ENCODE peak calls at places on chromosomes 7 and 10, in four cellular contexts. One of them, this sample, is unnamed.
A peak's percentile ranks its signal among the peaks of the same experiment; 100 is the strongest.

GRCh38 chr7:92039900-92040299 is 94.4 kb downstream of the CYP51A1 start:
- DNase-seq in K562: no peak
- DNase-seq in HepG2: no peak
- DNase-seq in GM12878: no peak
- DNase-seq in this sample: no peak

GRCh38 chr10:44339218-44339617 is 45.7 kb downstream of the CXCL12 start:
- DNase-seq in K562: no peak
- DNase-seq in GM12878: no peak
- DNase-seq in HepG2: no peak
- DNase-seq in this sample: no peak

GRCh38 chr7:6015917-6016652 is 7.0 kb downstream of the AIMP2 start:
- DNase-seq in HepG2: no peak
- DNase-seq in K562: no peak
- DNase-seq in GM12878: no peak
- DNase-seq in this sample: no peak

GRCh38 chr10:22986771-22987542 is 59.1 kb downstream of the ARMC3 start:
- DNase-seq in GM12878: peak; percentile 24
- DNase-seq in HepG2: peak; percentile 6
- DNase-seq in K562: no peak
- DNase-seq in this sample: no peak

GRCh38 chr7:85104432-85105205 is 82.2 kb downstream of the SEMA3D start:
- DNase-seq in GM12878: no peak
- DNase-seq in HepG2: no peak
- DNase-seq in K562: no peak
- DNase-seq in this sample: no peak

GRCh38 chr10:12561307-12561706 is 212.0 kb downstream of the CAMK1D start:
- DNase-seq in GM12878: no peak
- DNase-seq in HepG2: no peak
- DNase-seq in K562: no peak
- DNase-seq in this sample: no peak

GRCh38 chr10:71889388-71889987 is 38.4 kb upstream of the PSAP start:
- DNase-seq in K562: no peak
- DNase-seq in GM12878: no peak
- DNase-seq in HepG2: no peak
- DNase-seq in this sample: no peak

GRCh38 chr10:124574456-124575070 is 112.9 kb downstream of the LHPP start:
- DNase-seq in K562: no peak
- DNase-seq in GM12878: no peak
- DNase-seq in HepG2: no peak
- DNase-seq in this sample: no peak

GRCh38 chr7:94395141-94396041 is 696 bp downstream of the COL1A2 start:
- DNase-seq in GM12878: peak; percentile 12
- DNase-seq in HepG2: peak; percentile 63
- DNase-seq in K562: peak; percentile 85
- DNase-seq in this sample: peak; percentile 76

GRCh38 chr10:91838199-91838598 is 40.0 kb downstream of the TNKS2 start:
- DNase-seq in K562: peak; percentile 14
- DNase-seq in GM12878: no peak
- DNase-seq in HepG2: no peak
- DNase-seq in this sample: no peak

GRCh38 chr7:35761882-35762720 is 38.8 kb upstream of the SEPTIN7 start:
- DNase-seq in GM12878: no peak
- DNase-seq in K562: no peak
- DNase-seq in HepG2: no peak
- DNase-seq in this sample: no peak

GRCh38 chr10:45468110-45468509 is 94.1 kb downstream of the ALOX5 start:
- DNase-seq in K562: no peak
- DNase-seq in HepG2: no peak
- DNase-seq in GM12878: no peak
- DNase-seq in this sample: no peak

GRCh38 chr7:52920977-52921376 is 114.5 kb upstream of the POM121L12 start:
- DNase-seq in GM12878: no peak
- DNase-seq in HepG2: no peak
- DNase-seq in K562: no peak
- DNase-seq in this sample: no peak

GRCh38 chr7:50538478-50538877 is 26.7 kb downstream of the DDC start:
- DNase-seq in K562: no peak
- DNase-seq in GM12878: no peak
- DNase-seq in HepG2: no peak
- DNase-seq in this sample: no peak

GRCh38 chr7:114937422-114937821 is 15.5 kb downstream of the MDFIC start:
- DNase-seq in GM12878: no peak
- DNase-seq in K562: no peak
- DNase-seq in HepG2: no peak
- DNase-seq in this sample: peak; percentile 13

GRCh38 chr7:143901360-143901709 is 641 bp downstream of the TCAF1 start:
- DNase-seq in HepG2: peak; percentile 25
- DNase-seq in GM12878: no peak
- DNase-seq in K562: no peak
- DNase-seq in this sample: peak; percentile 12

GRCh38 chr10:69287181-69287580 is 8.9 kb downstream of the HK1 start:
- DNase-seq in K562: no peak
- DNase-seq in HepG2: no peak
- DNase-seq in GM12878: no peak
- DNase-seq in this sample: no peak

GRCh38 chr10:95256268-95256667 is 34.5 kb downstream of the PDLIM1 start:
- DNase-seq in K562: no peak
- DNase-seq in GM12878: no peak
- DNase-seq in HepG2: no peak
- DNase-seq in this sample: no peak

GRCh38 chr7:1081931-1082401 is 5.9 kb upstream of the GPER1 start:
- DNase-seq in GM12878: no peak
- DNase-seq in K562: no peak
- DNase-seq in HepG2: no peak
- DNase-seq in this sample: no peak

GRCh38 chr10:6151087-6151977 is 51.4 kb upstream of the PFKFB3 start:
- DNase-seq in HepG2: peak; percentile 36
- DNase-seq in K562: peak; percentile 68
- DNase-seq in GM12878: peak; percentile 51
- DNase-seq in this sample: peak; percentile 66

GRCh38 chr7:37894671-37895070 is 21.9 kb downstream of the SFRP4 start:
- DNase-seq in K562: no peak
- DNase-seq in GM12878: no peak
- DNase-seq in HepG2: no peak
- DNase-seq in this sample: no peak

GRCh38 chr10:31749981-31750850 is 178.4 kb downstream of the ARHGAP12 start:
- DNase-seq in HepG2: no peak
- DNase-seq in K562: no peak
- DNase-seq in GM12878: no peak
- DNase-seq in this sample: no peak

GRCh38 chr10:96693431-96693830 is 26.9 kb downstream of the PIK3AP1 start:
- DNase-seq in GM12878: no peak
- DNase-seq in K562: no peak
- DNase-seq in HepG2: no peak
- DNase-seq in this sample: no peak

GRCh38 chr10:26725837-26726727 is 28.6 kb downstream of the PDSS1 start:
- DNase-seq in GM12878: no peak
- DNase-seq in HepG2: peak; percentile 27
- DNase-seq in K562: peak; percentile 51
- DNase-seq in this sample: peak; percentile 18

GRCh38 chr10:31268616-31269303 is 50.3 kb upstream of the ZEB1 start:
- DNase-seq in HepG2: no peak
- DNase-seq in GM12878: no peak
- DNase-seq in K562: no peak
- DNase-seq in this sample: no peak

GRCh38 chr7:151110236-151110940 is 24.1 kb downstream of the AGAP3 start:
- DNase-seq in K562: no peak
- DNase-seq in HepG2: no peak
- DNase-seq in GM12878: no peak
- DNase-seq in this sample: no peak

GRCh38 chr10:130686680-130687300 is 550.6 kb downstream of the GLRX3 start:
- DNase-seq in K562: peak; percentile 13
- DNase-seq in GM12878: no peak
- DNase-seq in HepG2: peak; percentile 12
- DNase-seq in this sample: no peak

GRCh38 chr10:69639291-69640195 is 9.5 kb downstream of the FAM241B start:
- DNase-seq in K562: peak; percentile 74
- DNase-seq in GM12878: peak; percentile 11
- DNase-seq in HepG2: peak; percentile 56
- DNase-seq in this sample: peak; percentile 80

GRCh38 chr7:40310213-40310612 is 175.4 kb downstream of the SUGCT start:
- DNase-seq in K562: no peak
- DNase-seq in GM12878: no peak
- DNase-seq in HepG2: no peak
- DNase-seq in this sample: no peak

GRCh38 chr10:28685717-28686116 is 8.4 kb downstream of the BAMBI start:
- DNase-seq in HepG2: no peak
- DNase-seq in GM12878: no peak
- DNase-seq in K562: no peak
- DNase-seq in this sample: no peak

GRCh38 chr7:125391921-125392320 is 462.3 kb upstream of the POT1 start:
- DNase-seq in HepG2: no peak
- DNase-seq in K562: no peak
- DNase-seq in GM12878: no peak
- DNase-seq in this sample: no peak

GRCh38 chr7:118586248-118586647 is 361.7 kb downstream of the ANKRD7 start:
- DNase-seq in HepG2: no peak
- DNase-seq in K562: no peak
- DNase-seq in GM12878: no peak
- DNase-seq in this sample: no peak

GRCh38 chr7:118580743-118581382 is 356.4 kb downstream of the ANKRD7 start:
- DNase-seq in GM12878: no peak
- DNase-seq in K562: peak; percentile 11
- DNase-seq in HepG2: no peak
- DNase-seq in this sample: no peak

DNA sequence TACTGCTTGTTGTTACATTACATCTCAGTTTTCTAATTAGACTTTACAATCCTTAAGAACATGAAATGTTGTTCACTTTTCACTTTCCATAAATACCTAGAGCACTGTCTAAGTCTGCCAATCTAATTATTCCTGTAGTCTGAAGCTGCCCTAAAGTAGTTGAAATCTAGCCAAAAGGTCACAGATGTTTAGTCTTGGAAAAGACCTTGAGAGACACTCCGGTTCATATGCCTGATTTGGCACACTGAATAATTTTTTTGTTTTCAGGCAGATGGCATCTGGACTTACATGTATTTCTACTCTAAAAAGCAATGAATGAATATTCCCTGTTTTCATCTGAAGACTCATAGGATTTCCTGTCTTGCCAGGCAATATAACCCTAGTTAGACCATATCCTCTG is 359.1 kb downstream of the ANKRD7 start:
- DNase-seq in K562: no peak
- DNase-seq in GM12878: no peak
- DNase-seq in HepG2: no peak
- DNase-seq in this sample: no peak
- TF ChIP-seq POLR2AphosphoS2 in K562: no peak
- TF ChIP-seq POLR2AphosphoS2 in GM12878: no peak
- TF ChIP-seq POLR2AphosphoS2 in HepG2: no peak
- TF ChIP-seq POLR2AphosphoS2 in this sample: no peak

GRCh38 chr7:31651234-31651633 is 35.8 kb upstream of the PPP1R17 start:
- DNase-seq in K562: no peak
- DNase-seq in GM12878: no peak
- DNase-seq in HepG2: no peak
- DNase-seq in this sample: no peak

GRCh38 chr7:31646969-31647368 is 40.0 kb upstream of the PPP1R17 start:
- DNase-seq in GM12878: no peak
- DNase-seq in HepG2: no peak
- DNase-seq in K562: no peak
- DNase-seq in this sample: no peak

GRCh38 chr7:31651800-31652326 is 35.2 kb upstream of the PPP1R17 start:
- DNase-seq in GM12878: no peak
- DNase-seq in HepG2: no peak
- DNase-seq in K562: no peak
- DNase-seq in this sample: no peak

GRCh38 chr7:31642681-31643115 is 44.3 kb upstream of the PPP1R17 start:
- DNase-seq in K562: no peak
- DNase-seq in GM12878: no peak
- DNase-seq in HepG2: no peak
- DNase-seq in this sample: no peak

GRCh38 chr7:31648288-31648687 is 38.7 kb upstream of the PPP1R17 start:
- DNase-seq in GM12878: no peak
- DNase-seq in K562: no peak
- DNase-seq in HepG2: peak; percentile 2
- DNase-seq in this sample: peak; percentile 3
- TF ChIP-seq SMC3 in GM12878: no peak
- TF ChIP-seq SMC3 in K562: no peak
- TF ChIP-seq SMC3 in HepG2: no peak
- TF ChIP-seq SMC3 in this sample: peak; percentile 49

GRCh38 chr7:11858668-11859302 is 26.8 kb upstream of the THSD7A start:
- DNase-seq in GM12878: no peak
- DNase-seq in K562: no peak
- DNase-seq in HepG2: no peak
- DNase-seq in this sample: no peak

GRCh38 chr7:11858026-11858425 is 26.0 kb upstream of the THSD7A start:
- DNase-seq in GM12878: no peak
- DNase-seq in HepG2: no peak
- DNase-seq in K562: no peak
- DNase-seq in this sample: no peak
- TF ChIP-seq POLR2AphosphoS2 in GM12878: no peak
- TF ChIP-seq POLR2AphosphoS2 in HepG2: no peak
- TF ChIP-seq POLR2AphosphoS2 in K562: no peak
- TF ChIP-seq POLR2AphosphoS2 in this sample: no peak

GRCh38 chr7:157494506-157495176 is 157.8 kb downstream of the DNAJB6 start:
- DNase-seq in HepG2: no peak
- DNase-seq in GM12878: no peak
- DNase-seq in K562: no peak
- DNase-seq in this sample: no peak
- TF ChIP-seq SMC3 in HepG2: no peak
- TF ChIP-seq SMC3 in GM12878: no peak
- TF ChIP-seq SMC3 in K562: no peak
- TF ChIP-seq SMC3 in this sample: no peak

DNA sequence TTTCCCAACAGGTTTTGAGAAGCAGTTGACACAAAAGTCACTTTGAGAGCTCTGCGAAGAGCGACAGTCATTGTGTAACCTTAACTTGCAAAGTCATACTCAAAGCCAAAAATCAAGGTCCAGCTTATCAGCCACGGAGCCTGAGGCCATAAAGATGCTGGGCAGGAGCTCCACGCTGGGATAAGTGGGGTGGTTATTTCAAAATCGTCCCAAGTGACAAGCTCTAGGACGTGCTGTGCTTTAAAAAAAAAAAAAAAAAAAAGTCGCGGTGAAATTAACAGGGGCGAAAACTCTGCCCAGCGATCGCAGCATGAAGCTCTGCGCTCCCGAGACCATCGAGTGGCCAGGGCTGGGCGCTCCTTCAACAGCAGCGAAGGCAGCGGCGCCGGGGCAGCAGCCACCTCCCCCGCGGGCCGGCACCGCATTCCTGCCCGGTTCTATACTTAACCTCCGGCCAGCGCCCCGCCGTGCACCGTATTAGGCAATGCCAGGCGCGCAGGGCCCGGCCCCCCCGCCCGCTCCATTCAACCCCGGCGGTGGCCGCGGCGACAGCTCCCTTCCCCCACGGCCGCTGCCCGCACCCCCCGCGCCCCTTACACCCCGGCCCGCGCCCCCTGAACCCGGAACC is 657 bp downstream of the HACD1 start:
- DNase-seq in K562: peak; percentile 74
- DNase-seq in GM12878: no peak
- DNase-seq in HepG2: peak; percentile 64
- DNase-seq in this sample: peak; percentile 59
- TF ChIP-seq POLR2AphosphoS2 in K562: no peak
- TF ChIP-seq POLR2AphosphoS2 in GM12878: no peak
- TF ChIP-seq POLR2AphosphoS2 in HepG2: no peak
- TF ChIP-seq POLR2AphosphoS2 in this sample: no peak

GRCh38 chr10:76582536-76582935 is 1055.1 kb downstream of the KCNMA1 start:
- DNase-seq in HepG2: no peak
- DNase-seq in GM12878: no peak
- DNase-seq in K562: no peak
- DNase-seq in this sample: no peak
- TF ChIP-seq SMC3 in HepG2: no peak
- TF ChIP-seq SMC3 in GM12878: no peak
- TF ChIP-seq SMC3 in K562: no peak
- TF ChIP-seq SMC3 in this sample: no peak

This sample was measured in A549.